ENCODE peak calls at places on chromosomes 16 and 17, in five cellular contexts. One of them, this sample, is unnamed.

GRCh38 chr17:22277595-22277994 is 585.3 kb downstream of the KCNJ18 start:
- DNase-seq in ascending aorta: peak; percentile 50
- DNase-seq in esophagus squamous epithelium: no peak
- DNase-seq in endodermal cell: no peak
- DNase-seq in GM06990: no peak
- DNase-seq in this sample: no peak

GRCh38 chr16:71380831-71381230 is 22.3 kb downstream of the CALB2 start:
- DNase-seq in endodermal cell: no peak
- DNase-seq in esophagus squamous epithelium: no peak
- DNase-seq in ascending aorta: no peak
- DNase-seq in GM06990: no peak
- DNase-seq in this sample: no peak

GRCh38 chr16:27112093-27112811 is 45.5 kb downstream of the C16orf82 start:
- DNase-seq in endodermal cell: no peak
- DNase-seq in esophagus squamous epithelium: no peak
- DNase-seq in ascending aorta: no peak
- DNase-seq in GM06990: no peak
- DNase-seq in this sample: no peak

GRCh38 chr17:61547113-61547512 is 43.9 kb downstream of the NACA2 start:
- DNase-seq in esophagus squamous epithelium: no peak
- DNase-seq in endodermal cell: no peak
- DNase-seq in GM06990: no peak
- DNase-seq in ascending aorta: no peak
- DNase-seq in this sample: no peak

GRCh38 chr16:21626659-21627277 is 25.6 kb downstream of the IGSF6 start:
- DNase-seq in ascending aorta: no peak
- DNase-seq in GM06990: no peak
- DNase-seq in esophagus squamous epithelium: no peak
- DNase-seq in endodermal cell: peak; percentile 14
- DNase-seq in this sample: peak; percentile 56

GRCh38 chr16:69930117-69930776 is 20.9 kb upstream of the CLEC18A start:
- DNase-seq in endodermal cell: peak; percentile 88
- DNase-seq in esophagus squamous epithelium: no peak
- DNase-seq in GM06990: no peak
- DNase-seq in ascending aorta: peak; percentile 84
- DNase-seq in this sample: peak; percentile 15

GRCh38 chr17:41793749-41794602 is 7.5 kb upstream of the JUP start:
- DNase-seq in ascending aorta: no peak
- DNase-seq in GM06990: no peak
- DNase-seq in endodermal cell: peak; percentile 96
- DNase-seq in esophagus squamous epithelium: no peak
- DNase-seq in this sample: no peak

GRCh38 chr16:11972128-11972527 is 4.4 kb upstream of the SNX29 start:
- DNase-seq in ascending aorta: no peak
- DNase-seq in GM06990: no peak
- DNase-seq in endodermal cell: peak; percentile 67
- DNase-seq in esophagus squamous epithelium: no peak
- DNase-seq in this sample: peak; percentile 33

GRCh38 chr16:77858060-77858459 is 69.7 kb downstream of the VAT1L start:
- DNase-seq in ascending aorta: peak; percentile 19
- DNase-seq in endodermal cell: no peak
- DNase-seq in GM06990: no peak
- DNase-seq in esophagus squamous epithelium: no peak
- DNase-seq in this sample: no peak

GRCh38 chr17:49819118-49819517 is 28.8 kb downstream of the TAC4 start:
- DNase-seq in ascending aorta: no peak
- DNase-seq in esophagus squamous epithelium: no peak
- DNase-seq in endodermal cell: no peak
- DNase-seq in GM06990: no peak
- DNase-seq in this sample: no peak

GRCh38 chr17:35094902-35095301 is 24.8 kb downstream of the RAD51D start:
- DNase-seq in GM06990: no peak
- DNase-seq in ascending aorta: peak; percentile 53
- DNase-seq in esophagus squamous epithelium: no peak
- DNase-seq in endodermal cell: no peak
- DNase-seq in this sample: peak; percentile 74

GRCh38 chr17:74042744-74043486 is 160.6 kb upstream of the RPL38 start:
- DNase-seq in GM06990: no peak
- DNase-seq in ascending aorta: peak; percentile 84
- DNase-seq in esophagus squamous epithelium: no peak
- DNase-seq in endodermal cell: peak; percentile 82
- DNase-seq in this sample: peak; percentile 97

GRCh38 chr17:10013360-10014112 is 108.5 kb upstream of the RCVRN start:
- DNase-seq in ascending aorta: no peak
- DNase-seq in GM06990: peak; percentile 57
- DNase-seq in esophagus squamous epithelium: no peak
- DNase-seq in endodermal cell: no peak
- DNase-seq in this sample: no peak

GRCh38 chr17:83170571-83171260 is 91.3 kb downstream of the METRNL start:
- DNase-seq in endodermal cell: peak; percentile 48
- DNase-seq in esophagus squamous epithelium: no peak
- DNase-seq in GM06990: peak; percentile 44
- DNase-seq in ascending aorta: no peak
- DNase-seq in this sample: no peak

GRCh38 chr17:72401883-72402726 is 281.3 kb downstream of the SOX9 start:
- DNase-seq in esophagus squamous epithelium: no peak
- DNase-seq in GM06990: no peak
- DNase-seq in ascending aorta: no peak
- DNase-seq in endodermal cell: no peak
- DNase-seq in this sample: no peak

DNA sequence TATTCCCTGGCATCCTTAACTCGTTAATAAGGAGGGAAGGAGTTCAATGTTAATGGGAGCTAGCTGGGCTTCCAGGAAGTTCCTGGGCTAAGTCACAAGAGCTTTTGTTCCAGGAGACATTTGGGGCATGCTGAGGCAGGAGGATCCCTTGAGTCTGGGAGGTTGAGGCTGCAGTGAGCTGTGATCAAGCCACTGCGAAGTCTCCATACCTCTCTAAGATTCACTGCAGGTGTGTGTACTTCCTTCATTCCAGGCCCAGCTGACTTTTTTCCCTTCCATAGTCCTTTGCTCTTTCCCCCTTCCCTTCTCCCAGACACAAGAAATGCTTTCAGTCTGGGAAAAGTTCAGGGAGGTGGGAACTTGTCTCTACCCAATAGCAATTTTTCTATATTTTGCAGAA is 489.8 kb downstream of the NPIPA7 start:
- DNase-seq in GM06990: no peak
- DNase-seq in esophagus squamous epithelium: no peak
- DNase-seq in ascending aorta: no peak
- DNase-seq in endodermal cell: no peak
- DNase-seq in this sample: no peak
- H3K4me3 ChIP-seq in GM06990: no peak overlapping the region
- H3K4me3 ChIP-seq in esophagus squamous epithelium: no peak overlapping the region
- H3K4me3 ChIP-seq in ascending aorta: no peak overlapping the region
- H3K4me3 ChIP-seq in endodermal cell: no peak overlapping the region
- H3K4me3 ChIP-seq in this sample: no peak overlapping the region

DNA sequence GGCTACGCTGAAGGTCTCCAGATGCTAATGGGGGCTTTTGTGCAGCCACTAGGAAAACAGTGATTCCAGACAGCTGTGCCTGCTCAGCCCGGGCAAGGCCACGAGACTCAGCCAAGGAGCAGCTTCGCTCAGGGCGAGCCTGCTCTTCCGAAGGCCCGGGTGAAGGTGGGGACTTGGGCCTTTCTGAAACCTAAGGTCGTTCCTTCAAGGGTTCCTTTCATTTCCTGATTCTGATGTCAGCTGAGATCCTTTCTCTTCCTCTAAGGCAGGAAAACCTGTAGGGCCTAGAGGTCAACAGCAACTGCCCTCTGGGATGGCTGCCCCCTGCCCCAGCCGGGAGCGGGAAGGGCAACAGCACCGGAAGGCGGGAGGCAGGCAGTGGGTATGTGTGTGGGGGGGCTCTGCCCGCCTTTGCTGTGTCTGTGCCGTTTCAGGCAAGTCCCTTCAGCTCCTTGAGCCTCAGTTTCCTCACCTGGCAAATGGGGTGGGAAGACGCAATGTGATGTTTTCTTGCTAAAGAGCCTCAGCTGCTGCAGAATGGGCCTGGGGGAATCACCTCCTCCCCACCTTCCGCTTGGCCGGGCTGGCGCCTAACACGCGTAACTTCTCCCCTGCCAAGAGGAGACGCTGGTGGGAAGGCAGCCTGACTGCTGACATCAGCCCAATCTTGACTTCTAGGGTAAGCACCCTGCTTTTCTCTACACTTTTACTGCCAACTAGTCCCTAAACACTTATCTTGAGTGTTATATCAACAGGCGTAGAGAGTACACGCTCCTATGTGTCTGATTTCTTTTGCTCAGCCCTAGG is 32.8 kb downstream of the IRF8 start:
- DNase-seq in ascending aorta: no peak
- DNase-seq in endodermal cell: no peak
- DNase-seq in GM06990: no peak
- DNase-seq in esophagus squamous epithelium: no peak
- DNase-seq in this sample: no peak
- H3K36me3 ChIP-seq in ascending aorta: no peaks in the 10 kb centered on the region
- H3K36me3 ChIP-seq in endodermal cell: no peaks in the 10 kb centered on the region
- H3K36me3 ChIP-seq in GM06990: no peaks in the 10 kb centered on the region
- H3K36me3 ChIP-seq in esophagus squamous epithelium: no peaks in the 10 kb centered on the region
- H3K36me3 ChIP-seq in this sample: no peaks in the 10 kb centered on the region

DNA sequence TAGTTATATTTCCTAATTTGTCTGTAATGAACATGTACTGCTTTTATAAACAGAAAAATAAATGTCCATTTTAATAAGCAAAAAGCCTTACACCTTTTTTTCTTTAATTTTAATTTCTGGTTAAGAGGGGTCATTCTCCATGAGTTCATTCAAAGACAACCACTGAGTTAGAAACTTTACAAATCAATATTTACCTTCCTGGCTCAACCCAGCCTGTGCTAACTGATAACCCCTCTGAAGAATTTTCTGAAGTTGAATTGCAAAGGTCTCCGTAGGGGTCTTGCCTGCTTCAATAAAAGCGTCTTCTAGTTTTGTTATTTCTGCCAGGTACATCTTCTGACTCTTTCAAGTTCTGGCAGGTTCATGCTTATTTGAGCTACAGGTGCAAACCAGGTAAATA is 440.4 kb upstream of the SALL1 start:
- DNase-seq in esophagus squamous epithelium: no peak
- DNase-seq in ascending aorta: no peak
- DNase-seq in GM06990: no peak
- DNase-seq in endodermal cell: no peak
- DNase-seq in this sample: no peak
- H3K27me3 ChIP-seq in esophagus squamous epithelium: peaks cover 24% of the 10 kb centered on the region
- H3K27me3 ChIP-seq in ascending aorta: no peaks in the 10 kb centered on the region
- H3K27me3 ChIP-seq in GM06990: no peaks in the 10 kb centered on the region
- H3K27me3 ChIP-seq in endodermal cell: peaks cover 7% of the 10 kb centered on the region
- H3K27me3 ChIP-seq in this sample: peaks cover 2% of the 10 kb centered on the region

GRCh38 chr17:19248149-19248922 is 11.2 kb downstream of the EPN2 start:
- DNase-seq in endodermal cell: no peak
- DNase-seq in ascending aorta: no peak
- DNase-seq in GM06990: no peak
- DNase-seq in esophagus squamous epithelium: no peak
- DNase-seq in this sample: no peak

GRCh38 chr17:19248923-19249574 is 11.9 kb downstream of the EPN2 start:
- DNase-seq in esophagus squamous epithelium: no peak
- DNase-seq in endodermal cell: no peak
- DNase-seq in GM06990: no peak
- DNase-seq in ascending aorta: peak; percentile 70
- DNase-seq in this sample: peak; percentile 71

GRCh38 chr17:19250421-19251141 is 13.4 kb downstream of the EPN2 start:
- DNase-seq in endodermal cell: no peak
- DNase-seq in esophagus squamous epithelium: no peak
- DNase-seq in GM06990: no peak
- DNase-seq in ascending aorta: no peak
- DNase-seq in this sample: no peak

GRCh38 chr17:19247423-19247822 is 10.3 kb downstream of the EPN2 start:
- DNase-seq in esophagus squamous epithelium: no peak
- DNase-seq in ascending aorta: no peak
- DNase-seq in endodermal cell: no peak
- DNase-seq in GM06990: no peak
- DNase-seq in this sample: no peak

GRCh38 chr17:19249681-19250080 is 12.5 kb downstream of the EPN2 start:
- DNase-seq in endodermal cell: no peak
- DNase-seq in ascending aorta: no peak
- DNase-seq in esophagus squamous epithelium: no peak
- DNase-seq in GM06990: no peak
- DNase-seq in this sample: no peak
- H3K4me3 ChIP-seq in endodermal cell: no peak overlapping the region
- H3K4me3 ChIP-seq in ascending aorta: no peak overlapping the region
- H3K4me3 ChIP-seq in esophagus squamous epithelium: no peak overlapping the region
- H3K4me3 ChIP-seq in GM06990: no peak overlapping the region
- H3K4me3 ChIP-seq in this sample: no peak overlapping the region

GRCh38 chr16:9226924-9227323 is 135.5 kb downstream of the HAPSTR1 start:
- DNase-seq in endodermal cell: no peak
- DNase-seq in esophagus squamous epithelium: no peak
- DNase-seq in GM06990: no peak
- DNase-seq in ascending aorta: no peak
- DNase-seq in this sample: no peak
- H3K36me3 ChIP-seq in endodermal cell: no peaks in the 10 kb centered on the region
- H3K36me3 ChIP-seq in esophagus squamous epithelium: no peaks in the 10 kb centered on the region
- H3K36me3 ChIP-seq in GM06990: no peaks in the 10 kb centered on the region
- H3K36me3 ChIP-seq in ascending aorta: no peaks in the 10 kb centered on the region
- H3K36me3 ChIP-seq in this sample: no peaks in the 10 kb centered on the region

GRCh38 chr17:38562903-38563302 is 42.8 kb downstream of the SRCIN1 start:
- DNase-seq in esophagus squamous epithelium: no peak
- DNase-seq in endodermal cell: peak; percentile 88
- DNase-seq in GM06990: no peak
- DNase-seq in ascending aorta: no peak
- DNase-seq in this sample: no peak

GRCh38 chr17:38563362-38564253 is 42.1 kb downstream of the SRCIN1 start:
- DNase-seq in ascending aorta: no peak
- DNase-seq in endodermal cell: peak; percentile 91
- DNase-seq in esophagus squamous epithelium: no peak
- DNase-seq in GM06990: no peak
- DNase-seq in this sample: no peak

GRCh38 chr17:38565853-38566665 is 39.7 kb downstream of the SRCIN1 start:
- DNase-seq in GM06990: no peak
- DNase-seq in endodermal cell: no peak
- DNase-seq in ascending aorta: no peak
- DNase-seq in esophagus squamous epithelium: no peak
- DNase-seq in this sample: no peak

GRCh38 chr17:38564869-38565268 is 40.9 kb downstream of the SRCIN1 start:
- DNase-seq in GM06990: no peak
- DNase-seq in ascending aorta: no peak
- DNase-seq in endodermal cell: no peak
- DNase-seq in esophagus squamous epithelium: no peak
- DNase-seq in this sample: no peak

DNA sequence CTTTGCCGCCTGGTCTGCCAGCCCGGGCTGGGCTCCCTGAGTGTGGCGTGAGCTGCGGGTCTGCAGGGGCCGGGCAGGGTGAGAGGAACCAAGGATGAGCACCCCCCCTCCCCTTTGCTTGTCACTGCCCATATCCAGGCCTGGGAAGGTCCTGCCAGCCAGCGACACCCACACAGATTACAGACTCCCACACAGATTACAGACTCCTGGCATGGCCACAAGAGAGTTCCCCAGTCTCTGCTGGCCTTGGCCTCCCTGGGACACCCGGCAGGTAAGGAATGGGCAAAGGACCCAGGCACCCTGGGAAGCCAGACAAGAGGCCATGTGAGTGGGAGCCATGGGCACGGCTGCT is 41.5 kb downstream of the SRCIN1 start:
- DNase-seq in esophagus squamous epithelium: no peak
- DNase-seq in endodermal cell: no peak
- DNase-seq in ascending aorta: no peak
- DNase-seq in GM06990: no peak
- DNase-seq in this sample: no peak
- H3K27me3 ChIP-seq in esophagus squamous epithelium: peaks cover 100% of the 10 kb centered on the region
- H3K27me3 ChIP-seq in endodermal cell: peaks cover 100% of the 10 kb centered on the region
- H3K27me3 ChIP-seq in ascending aorta: peaks cover 54% of the 10 kb centered on the region
- H3K27me3 ChIP-seq in GM06990: peaks cover 3% of the 10 kb centered on the region
- H3K27me3 ChIP-seq in this sample: no peaks in the 10 kb centered on the region